ENCODE peak calls at places on chromosome 20, in four cellular contexts. I, V, T and D are unnamed samples.

GRCh38 chr20:52275243-52275817 is 83.8 kb upstream of the ZFP64 start:
- DNase-seq in I (no peak), V (no peak), T (no peak), D (no peak)

GRCh38 chr20:37907677-37908397 is 4.9 kb downstream of the VSTM2L start:
- DNase-seq in I (no peak), V (peak), T (peak), D (peak)

GRCh38 chr20:32018269-32019155 is 8.3 kb downstream of the CCM2L start:
- DNase-seq in I (peak), V (peak), T (no peak), D (no peak)

GRCh38 chr20:15236812-15237211 is 899.4 kb upstream of the FLRT3 start:
- DNase-seq in I (no peak), V (peak), T (peak), D (no peak)

GRCh38 chr20:53904261-53904660 is 166.1 kb downstream of the BCAS1 start:
- DNase-seq in I (no peak), V (no peak), T (no peak), D (no peak)

GRCh38 chr20:6185268-6185667 is 62.4 kb upstream of the FERMT1 start:
- DNase-seq in I (no peak), V (peak), T (no peak), D (no peak)

GRCh38 chr20:37393863-37394542 is 48.1 kb downstream of the SRC start:
- DNase-seq in I (no peak), V (no peak), T (no peak), D (no peak)

GRCh38 chr20:48823960-48824497 is 3.8 kb downstream of the PREX1 start:
- DNase-seq in I (no peak), V (no peak), T (no peak), D (no peak)

GRCh38 chr20:58751956-58752355 is 59.4 kb downstream of the NPEPL1 start:
- DNase-seq in I (no peak), V (no peak), T (no peak), D (no peak)

GRCh38 chr20:3115190-3116107 is 30.9 kb upstream of the AVP start:
- DNase-seq in I (no peak), V (peak), T (peak), D (no peak)

GRCh38 chr20:61640171-61640570 is 388.1 kb downstream of the CDH4 start:
- DNase-seq in I (no peak), V (no peak), T (no peak), D (peak)

GRCh38 chr20:22918286-22918983 is 116.7 kb upstream of the SSTR4 start:
- DNase-seq in I (no peak), V (no peak), T (no peak), D (no peak)

GRCh38 chr20:55579802-55580201 is 425.5 kb downstream of the CBLN4 start:
- DNase-seq in I (no peak), V (no peak), T (no peak), D (no peak)

GRCh38 chr20:483791-484644 is 21.7 kb upstream of the TBC1D20 start:
- DNase-seq in I (no peak), V (no peak), T (no peak), D (no peak)

GRCh38 chr20:1955289-1955688 is 38.6 kb downstream of the PDYN start:
- DNase-seq in I (no peak), V (no peak), T (peak), D (no peak)

GRCh38 chr20:25247100-25247665 is 702 bp upstream of the PYGB start:
- DNase-seq in I (no peak), V (peak), T (no peak), D (no peak)

GRCh38 chr20:23164176-23164601 is 78.1 kb upstream of the CD93 start:
- DNase-seq in I (no peak), V (no peak), T (no peak), D (no peak)

GRCh38 chr20:39698706-39699211 is 736.6 kb downstream of the DHX35 start:
- DNase-seq in I (no peak), V (no peak), T (no peak), D (no peak)

GRCh38 chr20:36919715-36920333 is 31.7 kb downstream of the SAMHD1 start:
- DNase-seq in I (no peak), V (peak), T (peak), D (no peak)

GRCh38 chr20:10629946-10630345 is 43.9 kb downstream of the JAG1 start:
- DNase-seq in I (no peak), V (no peak), T (no peak), D (no peak)